ENCODE peak calls at places on chromosomes 7 and 10, in five cellular contexts. N is HL-60, T is fibroblast of mammary gland, C is upper lobe of right lung, O is Caco-2. Y is an unnamed sample.

GRCh38 chr10:22711373-22711772 is 3.0 kb downstream of the PIP4K2A start:
- DNase-seq in O (no peak), N (no peak), T (no peak), C (no peak), Y (no peak)

GRCh38 chr7:96219382-96220130 is 102.3 kb downstream of the SLC25A13 start:
- DNase-seq in C (no peak), O (no peak), T (peak), N (no peak), Y (no peak)

GRCh38 chr7:141356096-141356495 is 195.1 kb upstream of the AGK start:
- DNase-seq in N (no peak), T (peak), C (no peak), O (no peak), Y (no peak)

GRCh38 chr10:24814568-24815313 is 91.1 kb upstream of the ARHGAP21 start:
- DNase-seq in N (no peak), T (peak), O (no peak), C (no peak), Y (no peak)

GRCh38 chr7:78265086-78265485 is 466.5 kb downstream of the PHTF2 start:
- DNase-seq in C (no peak), T (no peak), O (no peak), N (no peak), Y (no peak)

GRCh38 chr10:67976292-67977245 is 92.1 kb downstream of the SIRT1 start:
- DNase-seq in O (no peak), N (no peak), C (no peak), T (peak), Y (no peak)

GRCh38 chr10:45471531-45472310 is 97.7 kb downstream of the ALOX5 start:
- DNase-seq in C (no peak), N (no peak), T (no peak), O (no peak), Y (no peak)

GRCh38 chr10:49474901-49475300 is 64.0 kb downstream of the ERCC6 start:
- DNase-seq in O (no peak), N (no peak), T (peak), C (no peak), Y (no peak)

GRCh38 chr10:92124020-92124419 is 166.9 kb downstream of the CPEB3 start:
- DNase-seq in C (no peak), T (no peak), N (no peak), O (no peak), Y (no peak)

GRCh38 chr10:113111900-113112853 is 162.1 kb downstream of the TCF7L2 start:
- DNase-seq in O (no peak), T (peak), C (no peak), N (no peak), Y (peak)

GRCh38 chr7:82109288-82109687 is 334.3 kb downstream of the CACNA2D1 start:
- DNase-seq in O (no peak), T (peak), N (no peak), C (no peak), Y (no peak)

GRCh38 chr7:51645298-51645697 is 328.7 kb upstream of the COBL start:
- DNase-seq in C (no peak), O (no peak), N (no peak), T (no peak), Y (no peak)

GRCh38 chr10:125155101-125155500 is 5.3 kb downstream of the CTBP2 start:
- DNase-seq in C (no peak), O (no peak), N (no peak), T (no peak), Y (no peak)

GRCh38 chr7:155896531-155897263 is 84.4 kb upstream of the SHH start:
- DNase-seq in N (no peak), O (peak), C (no peak), T (no peak), Y (no peak)

GRCh38 chr7:932651-932975 is 21.9 kb downstream of the ADAP1 start:
- DNase-seq in C (peak), O (no peak), N (no peak), T (no peak), Y (no peak)

GRCh38 chr7:107213193-107213788 is 44.5 kb downstream of the HBP1 start:
- DNase-seq in N (no peak), O (no peak), C (no peak), T (no peak), Y (no peak)

DNA sequence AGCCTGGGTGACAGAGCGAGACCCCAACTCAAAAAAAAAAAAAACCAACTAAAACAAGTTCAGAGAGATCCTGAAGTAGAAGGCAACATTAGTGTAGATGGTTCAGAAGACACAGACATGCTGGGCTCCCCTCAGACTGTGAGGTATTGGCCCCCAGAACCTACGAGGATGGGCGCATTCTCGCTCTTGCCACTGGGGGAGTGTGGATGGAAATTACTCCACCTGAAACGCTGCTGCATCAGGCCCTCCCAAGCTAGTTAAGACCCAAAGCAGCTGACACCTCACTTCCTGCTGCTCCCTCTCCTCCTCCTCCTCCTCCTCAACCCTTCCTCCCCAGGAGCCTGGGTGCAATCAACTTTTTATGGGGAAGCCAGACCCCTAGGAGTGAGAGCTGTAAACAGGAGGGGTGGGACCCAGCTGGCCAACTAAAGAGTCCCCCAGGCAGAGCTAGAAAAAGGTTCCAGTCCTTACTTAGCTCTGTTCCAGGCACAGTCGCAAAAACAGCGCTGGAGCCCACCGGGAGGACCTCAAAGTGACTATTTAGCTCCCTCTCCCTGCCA is 7.4 kb downstream of the SH3PXD2A start:
- DNase-seq in T (no peak), O (peak), N (no peak), C (no peak), Y (no peak)
- TF ChIP-seq CTCF in T (no peak), O (peak), N (peak), C (no peak), Y (no peak)

DNA sequence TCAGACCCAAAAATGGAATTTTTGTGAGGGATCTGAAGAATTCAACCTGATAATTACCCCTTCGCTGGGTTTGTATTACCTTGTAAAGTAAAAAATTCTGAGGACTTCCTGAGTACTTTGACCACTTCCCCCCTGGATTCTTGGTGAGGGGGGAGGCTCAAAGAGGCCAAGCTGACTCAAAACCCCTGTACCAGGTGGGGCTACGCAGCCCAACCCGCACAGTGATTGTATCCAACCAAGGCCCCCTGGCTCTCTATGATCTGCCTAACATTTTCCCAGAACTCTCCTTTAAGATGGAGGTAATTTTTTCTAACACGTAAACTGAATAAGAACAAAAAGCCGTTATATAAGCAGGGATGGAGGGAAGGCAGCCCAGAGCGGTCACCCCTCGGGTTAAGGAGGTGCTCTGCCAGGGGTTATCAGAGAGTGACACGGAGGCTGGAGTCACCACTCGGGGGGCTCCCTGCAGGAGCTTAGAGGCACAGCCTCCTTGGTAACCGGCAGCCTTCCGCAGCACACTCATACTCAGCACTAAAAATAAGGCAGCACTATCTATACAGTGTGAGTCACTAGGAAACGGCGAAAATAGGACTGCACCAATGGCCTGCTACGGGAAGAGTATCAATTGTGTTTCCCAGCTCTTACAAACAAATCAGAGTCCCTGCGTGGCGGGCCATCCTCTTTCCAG is 255.4 kb downstream of the ELMO1 start:
- DNase-seq in T (no peak), C (no peak), N (no peak), O (no peak), Y (no peak)
- H3K4me3 ChIP-seq in T (no peak), C (no peak), N (no peak), O (no peak), Y (no peak)

GRCh38 chr7:76261329-76261728 is 41.1 kb upstream of the HSPB1 start:
- DNase-seq in C (no peak), T (no peak), O (no peak), N (no peak), Y (no peak)

GRCh38 chr7:76254781-76255180 is 47.7 kb upstream of the HSPB1 start:
- DNase-seq in T (no peak), C (no peak), N (no peak), O (no peak), Y (no peak)

GRCh38 chr7:76259124-76260086 is 43.1 kb upstream of the HSPB1 start:
- DNase-seq in N (no peak), T (no peak), O (no peak), C (no peak), Y (no peak)

GRCh38 chr7:76260171-76260703 is 42.2 kb upstream of the HSPB1 start:
- DNase-seq in C (no peak), O (peak), N (no peak), T (peak), Y (no peak)

DNA sequence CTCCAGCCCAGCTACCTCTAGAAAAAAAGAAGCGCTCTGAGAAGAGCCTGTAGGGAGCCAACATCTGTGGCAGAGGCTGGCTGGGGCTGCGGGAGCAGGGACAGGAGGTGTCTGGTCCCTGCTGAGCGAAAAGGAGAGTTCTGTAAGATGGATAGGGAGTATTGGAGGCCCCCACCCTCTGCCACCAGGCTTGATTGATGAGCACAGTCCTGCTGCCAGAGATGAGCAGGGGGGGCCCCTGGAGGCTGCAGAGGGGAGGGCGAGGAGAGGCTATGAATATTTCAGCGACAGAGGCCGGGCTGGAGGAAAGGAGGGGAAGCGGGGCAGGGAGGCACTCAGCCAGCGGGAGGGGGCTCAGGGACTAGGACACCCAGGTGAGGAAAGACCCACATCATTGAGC is 44.5 kb upstream of the HSPB1 start:
- DNase-seq in T (no peak), N (no peak), C (no peak), O (no peak), Y (no peak)
- TF ChIP-seq CTCF in T (no peak), N (no peak), C (no peak), O (no peak), Y (no peak)

GRCh38 chr7:104327963-104328307 is 468 bp upstream of the LHFPL3 start:
- DNase-seq in N (no peak), C (no peak), T (peak), O (no peak), Y (no peak)

GRCh38 chr7:104328308-104328969 is at the start of gene LHFPL3:
- DNase-seq in N (no peak), O (no peak), C (no peak), T (no peak), Y (no peak)

GRCh38 chr7:104327534-104327933 is 869 bp upstream of the LHFPL3 start:
- DNase-seq in T (no peak), N (no peak), O (no peak), C (no peak), Y (peak)

GRCh38 chr7:104328970-104329825 is 795 bp downstream of the LHFPL3 start:
- DNase-seq in C (no peak), O (no peak), T (no peak), N (no peak), Y (no peak)
- H3K4me3 ChIP-seq in C (no peak), O (no peak), T (no peak), N (no peak), Y (no peak)

GRCh38 chr10:71969929-71970328 is 5.7 kb downstream of the CHST3 start:
- DNase-seq in T (no peak), N (no peak), O (no peak), C (no peak), Y (no peak)

GRCh38 chr10:71968553-71969474 is 4.6 kb downstream of the CHST3 start:
- DNase-seq in O (no peak), N (no peak), C (no peak), T (no peak), Y (no peak)

GRCh38 chr10:71971311-71971731 is 7.1 kb downstream of the CHST3 start:
- DNase-seq in N (no peak), T (no peak), O (no peak), C (no peak), Y (no peak)

GRCh38 chr10:71970869-71971268 is 6.7 kb downstream of the CHST3 start:
- DNase-seq in T (no peak), C (peak), N (no peak), O (no peak), Y (no peak)

DNA sequence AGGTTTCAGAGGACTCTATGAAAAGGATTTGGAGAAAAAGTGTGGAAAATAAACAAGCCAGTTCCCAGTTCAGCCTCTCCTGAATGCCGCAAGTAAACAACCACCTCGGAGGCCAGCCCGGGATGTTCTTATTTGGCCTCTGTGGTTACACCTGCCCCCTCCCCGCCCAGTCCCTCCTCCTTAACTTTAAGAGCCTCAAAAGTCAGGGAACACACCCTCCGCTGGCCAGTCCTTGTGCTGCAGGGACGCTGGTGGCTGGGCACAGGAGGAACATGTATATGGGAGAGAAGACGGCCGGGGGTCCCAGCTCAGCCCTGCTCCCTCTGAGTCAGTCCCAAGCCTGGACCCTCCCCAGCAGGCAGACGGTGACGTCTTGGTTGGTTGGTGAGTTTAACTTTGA is 6.1 kb downstream of the CHST3 start:
- DNase-seq in N (no peak), C (peak), O (peak), T (no peak), Y (peak)
- TF ChIP-seq CTCF in N (no peak), C (no peak), O (peak), T (peak), Y (peak)

DNA sequence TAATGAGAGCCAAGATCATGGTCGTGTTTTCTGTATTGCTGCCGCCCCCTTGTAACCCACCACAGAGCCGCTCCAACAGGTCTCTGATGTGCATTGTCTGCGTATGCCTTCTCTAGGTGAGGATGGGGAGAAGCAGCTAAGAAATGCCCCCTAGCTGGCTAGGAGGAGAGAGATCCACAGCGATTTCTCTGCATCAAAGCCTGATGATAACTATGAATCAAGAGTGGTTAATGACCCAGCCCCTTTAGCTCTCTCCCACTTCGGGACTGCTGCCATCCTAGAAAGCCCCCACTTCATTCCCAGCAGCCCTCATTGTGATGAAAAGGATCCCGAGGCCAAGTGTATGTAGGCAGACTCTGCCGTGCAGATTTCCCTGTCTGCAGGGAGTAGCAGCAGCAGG is 3.0 kb downstream of the PLXNA4 start:
- DNase-seq in O (no peak), T (no peak), N (no peak), C (no peak), Y (no peak)
- H3K4me3 ChIP-seq in O (no peak), T (no peak), N (no peak), C (no peak), Y (no peak)

GRCh38 chr10:97597778-97598177 is 8.3 kb downstream of the C10orf62 start:
- DNase-seq in N (no peak), C (no peak), O (no peak), T (no peak), Y (no peak)

GRCh38 chr10:97599272-97599619 is 9.7 kb downstream of the C10orf62 start:
- DNase-seq in O (no peak), C (no peak), N (no peak), T (no peak), Y (no peak)

GRCh38 chr10:97598407-97599271 is 9.1 kb downstream of the C10orf62 start:
- DNase-seq in N (no peak), O (no peak), C (no peak), T (no peak), Y (no peak)

GRCh38 chr10:97600616-97601015 is 11.1 kb downstream of the C10orf62 start:
- DNase-seq in O (no peak), C (no peak), N (no peak), T (no peak), Y (no peak)

GRCh38 chr10:97601268-97602215 is 12.0 kb downstream of the C10orf62 start:
- DNase-seq in N (no peak), T (no peak), C (no peak), O (no peak), Y (no peak)
- TF ChIP-seq CTCF in N (no peak), T (no peak), C (no peak), O (no peak), Y (no peak)

GRCh38 chr7:50304158-50304910 is at the start of gene IKZF1:
- DNase-seq in C (peak), N (peak), O (no peak), T (no peak), Y (no peak)
- H3K4me3 ChIP-seq in C (peak), N (peak), O (no peak), T (no peak), Y (no peak)

DNA sequence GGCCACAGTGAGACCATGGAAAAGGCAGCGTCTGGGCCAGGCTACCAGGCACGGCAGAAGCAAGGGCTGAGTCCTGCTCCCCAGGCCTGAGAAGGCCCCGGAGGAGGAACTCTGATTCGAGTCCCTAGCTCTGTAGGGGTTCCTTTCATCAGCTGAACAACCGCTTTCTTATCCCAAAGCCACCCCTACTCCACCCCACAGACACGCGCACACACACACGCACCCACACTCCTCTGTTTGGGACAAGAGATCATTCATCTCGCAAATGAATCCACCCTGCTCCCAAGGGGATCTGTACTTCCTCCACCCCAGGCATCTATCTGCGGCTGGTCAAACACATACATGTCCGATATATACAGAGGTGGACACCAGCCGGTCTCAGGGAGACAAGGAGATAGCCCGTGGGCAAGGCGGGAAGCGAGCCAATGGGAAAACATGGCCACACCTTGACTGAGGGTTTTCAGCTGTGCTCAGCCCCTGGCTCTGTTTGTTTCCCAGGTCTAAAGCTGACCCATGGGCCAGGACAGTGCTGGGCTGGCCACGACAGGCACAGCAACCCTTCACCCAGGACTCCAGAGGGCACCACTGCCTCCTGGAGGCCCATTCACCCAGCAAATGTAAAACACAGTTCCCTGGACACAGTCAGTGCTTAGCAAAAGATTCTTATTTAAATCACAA is 7.3 kb downstream of the ZCCHC24 start:
- DNase-seq in T (peak), C (peak), O (no peak), N (no peak), Y (no peak)
- TF ChIP-seq CTCF in T (peak), C (peak), O (peak), N (no peak), Y (peak)

GRCh38 chr7:44606341-44607140 is at the start of gene OGDH:
- DNase-seq in C (peak), T (peak), N (peak), O (peak), Y (peak)

GRCh38 chr7:44609829-44610228 is 3.4 kb downstream of the OGDH start:
- DNase-seq in C (no peak), N (no peak), T (no peak), O (no peak), Y (no peak)

GRCh38 chr7:44608916-44609648 is 2.7 kb downstream of the OGDH start:
- DNase-seq in N (no peak), O (no peak), T (peak), C (no peak), Y (no peak)

GRCh38 chr7:44604941-44605340 is 1.5 kb upstream of the OGDH start:
- DNase-seq in T (no peak), O (no peak), N (peak), C (no peak), Y (no peak)

GRCh38 chr7:44607141-44608068 is 978 bp downstream of the OGDH start:
- DNase-seq in C (no peak), N (no peak), O (no peak), T (no peak), Y (no peak)
- H3K4me3 ChIP-seq in C (peak), N (peak), O (peak), T (peak), Y (peak)

Y was measured in LNCaP clone FGC.